ENCODE peak calls at places on chromosomes 7 and 10, in six cellular contexts. B is HCT116, N is NT2/D1, Y is K562, A is H1, M is GM12878. S is an unnamed sample.

GRCh38 chr10:122019414-122019975 is 30.5 kb downstream of the TACC2 start:
- DNase-seq in B (no peak), N (no peak), Y (no peak), A (peak), M (no peak), S (no peak)

GRCh38 chr10:66349726-66350125 is 576.1 kb upstream of the LRRTM3 start:
- DNase-seq in B (no peak), N (no peak), Y (no peak), A (no peak), M (no peak), S (no peak)

GRCh38 chr7:123763191-123763661 is 14.4 kb upstream of the WASL start:
- DNase-seq in B (no peak), N (no peak), Y (no peak), A (no peak), M (no peak), S (no peak)

GRCh38 chr10:86229378-86229777 is 137.2 kb downstream of the GRID1 start:
- DNase-seq in B (no peak), N (no peak), Y (no peak), A (no peak), M (no peak), S (no peak)

GRCh38 chr10:126022841-126023240 is 126.5 kb downstream of the FANK1 start:
- DNase-seq in B (no peak), N (no peak), Y (no peak), A (no peak), M (no peak), S (no peak)

GRCh38 chr10:71213761-71214440 is 1.5 kb downstream of the UNC5B start:
- DNase-seq in B (no peak), N (no peak), Y (peak), A (no peak), M (no peak), S (no peak)

GRCh38 chr7:921581-922333 is 32.7 kb downstream of the ADAP1 start:
- DNase-seq in B (no peak), N (no peak), Y (no peak), A (no peak), M (no peak), S (no peak)

GRCh38 chr10:89090760-89091455 is 100.3 kb downstream of the FAS start:
- DNase-seq in B (no peak), N (no peak), Y (no peak), A (no peak), M (no peak), S (no peak)

GRCh38 chr7:112081778-112082177 is 124.4 kb downstream of the DOCK4 start:
- DNase-seq in B (no peak), N (no peak), Y (no peak), A (no peak), M (no peak), S (no peak)

GRCh38 chr7:117827861-117828260 is 45.4 kb downstream of the CTTNBP2 start:
- DNase-seq in B (peak), N (no peak), Y (no peak), A (no peak), M (no peak), S (no peak)

GRCh38 chr10:61286695-61287094 is 166.5 kb downstream of the TMEM26 start:
- DNase-seq in B (no peak), N (no peak), Y (no peak), A (no peak), M (peak), S (no peak)

GRCh38 chr7:135917721-135918120 is 59.4 kb downstream of the MTPN start:
- DNase-seq in B (no peak), N (no peak), Y (no peak), A (no peak), M (no peak), S (no peak)

GRCh38 chr7:83005410-83005809 is 157.3 kb downstream of the PCLO start:
- DNase-seq in B (peak), N (peak), Y (no peak), A (no peak), M (no peak), S (no peak)

GRCh38 chr7:94239661-94240234 is 154.9 kb upstream of the COL1A2 start:
- DNase-seq in B (no peak), N (no peak), Y (no peak), A (no peak), M (no peak), S (no peak)

GRCh38 chr10:31395695-31396094 is 76.7 kb downstream of the ZEB1 start:
- DNase-seq in B (no peak), N (no peak), Y (no peak), A (no peak), M (no peak), S (no peak)

GRCh38 chr7:151137841-151138540 is 29.5 kb downstream of the GBX1 start:
- DNase-seq in B (no peak), N (no peak), Y (no peak), A (no peak), M (no peak), S (no peak)

GRCh38 chr7:45923290-45923689 is 2.2 kb upstream of the IGFBP3 start:
- DNase-seq in B (no peak), N (no peak), Y (peak), A (peak), M (no peak), S (peak)

GRCh38 chr10:75191821-75192568 is 18.6 kb upstream of the VDAC2 start:
- DNase-seq in B (no peak), N (no peak), Y (peak), A (no peak), M (no peak), S (peak)
- TF ChIP-seq ZNF274 in B (no peak), N (no peak), Y (no peak), A (no peak), M (no peak), S (no peak)

GRCh38 chr7:104855826-104856225 is 158.2 kb upstream of the KMT2E start:
- DNase-seq in B (no peak), N (no peak), Y (no peak), A (no peak), M (no peak), S (no peak)

GRCh38 chr7:104862719-104863118 is 151.3 kb upstream of the KMT2E start:
- DNase-seq in B (peak), N (no peak), Y (peak), A (peak), M (no peak), S (peak)

GRCh38 chr7:104859754-104860426 is 154.1 kb upstream of the KMT2E start:
- DNase-seq in B (no peak), N (no peak), Y (no peak), A (no peak), M (no peak), S (no peak)

GRCh38 chr7:104861729-104862128 is 152.3 kb upstream of the KMT2E start:
- DNase-seq in B (no peak), N (no peak), Y (no peak), A (no peak), M (no peak), S (no peak)

GRCh38 chr7:104857458-104858425 is 156.3 kb upstream of the KMT2E start:
- DNase-seq in B (no peak), N (no peak), Y (no peak), A (no peak), M (no peak), S (no peak)
- TF ChIP-seq ZNF274 in B (no peak), N (no peak), Y (no peak), A (no peak), M (no peak), S (no peak)

DNA sequence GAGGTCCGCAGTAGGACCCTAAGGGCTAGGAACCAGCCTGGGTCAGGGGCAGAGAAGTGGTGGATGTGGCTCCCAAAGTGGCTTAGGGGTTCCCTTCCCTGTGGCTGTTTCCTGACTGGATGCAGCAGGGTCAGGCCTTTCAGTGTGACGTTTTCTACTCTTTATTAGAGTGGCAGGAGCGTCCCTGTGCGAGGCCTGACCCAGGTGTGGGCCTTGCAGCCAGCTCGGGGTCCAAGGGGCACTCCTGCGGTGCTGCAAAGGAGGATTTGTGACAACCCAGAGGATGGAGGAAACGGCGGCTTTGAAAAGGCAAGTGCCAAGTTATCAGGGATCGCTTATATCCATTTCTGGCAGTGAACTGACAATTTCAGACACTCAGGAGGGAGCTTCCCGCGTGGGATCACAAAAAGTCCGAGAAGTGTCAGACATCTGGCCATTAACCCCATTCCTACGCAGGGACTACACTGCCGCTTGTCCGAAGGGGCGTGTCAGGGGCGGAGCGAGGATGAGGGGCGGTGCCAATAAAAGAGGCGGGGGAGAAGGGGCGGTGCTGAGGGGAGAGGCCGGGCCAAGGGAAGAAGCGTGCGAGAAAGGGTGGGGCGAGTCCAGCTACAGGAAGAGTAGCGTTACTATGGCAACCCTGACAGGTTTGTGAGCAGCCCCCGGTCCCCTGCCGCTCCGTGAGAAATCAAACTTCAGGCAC is 98.8 kb upstream of the ZNF722 start:
- DNase-seq in B (no peak), N (no peak), Y (peak), A (no peak), M (no peak), S (no peak)
- TF ChIP-seq ZNF274 in B (no peak), N (no peak), Y (no peak), A (no peak), M (no peak), S (no peak)

DNA sequence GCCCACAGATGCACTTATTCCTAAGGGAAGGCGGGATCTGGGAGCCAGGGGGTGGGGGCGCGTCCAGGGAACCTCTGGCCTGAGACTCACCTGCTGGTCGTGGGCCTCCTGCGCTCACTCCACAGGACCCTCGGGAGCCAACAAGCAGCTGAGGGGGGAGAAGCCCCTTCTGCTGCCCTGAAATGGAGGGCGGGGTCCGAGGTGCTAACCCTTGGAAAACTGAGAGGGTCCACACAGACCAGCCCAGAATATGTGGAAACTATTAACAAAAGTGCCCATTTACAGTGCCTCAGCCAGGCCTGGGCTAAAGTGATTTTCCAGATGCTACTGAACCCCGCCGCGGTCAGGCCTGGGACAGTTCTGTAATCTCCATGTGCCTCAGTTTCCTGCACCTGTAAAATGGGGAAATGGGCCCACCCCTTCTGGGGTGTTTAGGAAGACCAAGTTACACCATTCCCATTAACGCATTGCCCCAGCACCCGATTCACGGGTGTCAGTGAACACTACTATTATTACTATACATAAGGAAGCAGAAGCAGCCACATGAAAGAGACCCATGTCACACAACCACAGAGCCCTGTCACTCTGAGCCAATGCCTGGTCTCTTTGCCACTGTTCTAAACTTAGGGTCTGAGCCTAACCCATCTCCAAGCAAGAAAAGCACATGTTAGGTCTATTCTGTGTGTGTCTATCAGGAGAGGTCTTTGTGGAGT is 630 bp upstream of the VSTM4 start:
- DNase-seq in B (no peak), N (no peak), Y (no peak), A (no peak), M (no peak), S (no peak)
- TF ChIP-seq ZNF274 in B (no peak), N (no peak), Y (no peak), A (no peak), M (no peak), S (no peak)

GRCh38 chr10:101624526-101625102 is 36.5 kb downstream of the DPCD start:
- DNase-seq in B (no peak), N (no peak), Y (no peak), A (no peak), M (no peak), S (no peak)

GRCh38 chr10:101629781-101630419 is 41.8 kb downstream of the DPCD start:
- DNase-seq in B (no peak), N (no peak), Y (no peak), A (no peak), M (no peak), S (no peak)

GRCh38 chr10:101630420-101630920 is 42.3 kb downstream of the DPCD start:
- DNase-seq in B (no peak), N (no peak), Y (no peak), A (no peak), M (no peak), S (peak)

GRCh38 chr10:101623528-101623927 is 35.4 kb downstream of the DPCD start:
- DNase-seq in B (no peak), N (no peak), Y (no peak), A (no peak), M (no peak), S (no peak)

DNA sequence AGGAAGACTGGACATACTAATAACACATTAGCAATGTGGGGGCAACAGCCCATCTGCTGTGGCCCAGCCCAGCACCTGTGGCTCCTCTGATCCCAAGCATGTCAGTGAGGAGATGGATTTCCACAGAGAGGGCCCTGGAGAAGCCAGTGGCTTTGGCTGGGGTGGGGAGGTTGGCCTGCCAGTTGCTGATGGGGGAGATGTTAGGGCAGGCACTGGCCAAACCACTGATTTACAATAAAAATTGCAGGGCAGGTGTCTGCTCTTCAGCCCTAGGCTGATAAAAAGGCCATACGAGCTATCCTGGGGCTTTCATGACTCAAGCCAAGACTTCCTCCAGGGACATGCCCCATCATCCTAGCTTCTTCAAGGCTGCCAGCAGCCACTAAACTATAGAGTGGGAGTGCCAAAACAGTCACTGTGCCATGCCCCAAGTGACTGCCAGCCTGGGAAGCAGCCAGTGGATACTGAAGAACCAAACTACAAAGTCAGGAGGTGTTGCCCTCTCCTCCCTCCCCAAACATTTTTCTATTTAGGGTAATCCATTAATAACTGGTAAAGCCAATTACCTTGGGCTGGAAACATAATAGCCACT is 37.8 kb downstream of the DPCD start:
- DNase-seq in B (no peak), N (no peak), Y (no peak), A (no peak), M (no peak), S (no peak)
- TF ChIP-seq ZNF274 in B (no peak), N (no peak), Y (no peak), A (no peak), M (no peak), S (no peak)

GRCh38 chr10:15442056-15442455 is 71.0 kb upstream of the FAM171A1 start:
- DNase-seq in B (no peak), N (no peak), Y (peak), A (no peak), M (no peak), S (no peak)

GRCh38 chr10:15439381-15439837 is 68.3 kb upstream of the FAM171A1 start:
- DNase-seq in B (no peak), N (peak), Y (peak), A (no peak), M (no peak), S (peak)

GRCh38 chr10:15440204-15440711 is 69.2 kb upstream of the FAM171A1 start:
- DNase-seq in B (no peak), N (no peak), Y (peak), A (no peak), M (no peak), S (no peak)

GRCh38 chr10:15444105-15445021 is 73.3 kb upstream of the FAM171A1 start:
- DNase-seq in B (no peak), N (no peak), Y (peak), A (no peak), M (no peak), S (no peak)
- TF ChIP-seq ZNF274 in B (no peak), N (no peak), Y (no peak), A (no peak), M (no peak), S (no peak)

DNA sequence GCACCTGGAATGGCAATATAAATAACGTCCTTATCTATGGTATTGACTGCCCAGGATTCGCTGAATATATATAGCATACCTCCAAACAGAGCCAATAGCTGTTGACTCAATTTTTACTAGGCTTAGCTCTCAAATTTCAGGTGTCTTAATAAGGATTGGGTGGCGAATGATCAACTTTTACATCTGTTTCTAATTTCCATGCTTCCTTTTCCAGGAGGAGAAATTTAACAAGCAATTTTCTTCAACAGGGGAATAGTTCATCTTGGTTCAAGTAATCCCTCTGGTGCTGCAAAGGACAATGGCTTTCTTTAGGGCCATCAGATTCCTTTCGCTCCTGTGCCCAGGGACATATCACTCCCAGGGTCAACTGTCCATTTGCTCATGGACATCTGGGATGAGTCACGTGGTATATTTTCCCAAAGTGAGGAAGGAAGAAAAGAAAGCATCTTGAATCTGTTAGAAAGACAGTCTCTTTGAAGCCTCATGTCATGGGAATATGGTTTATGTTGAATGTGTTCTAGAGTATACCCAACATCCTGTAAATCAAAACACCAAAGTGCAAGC is 313.3 kb downstream of the FRMD4A start:
- DNase-seq in B (no peak), N (no peak), Y (no peak), A (no peak), M (no peak), S (no peak)
- TF ChIP-seq ZNF274 in B (no peak), N (no peak), Y (no peak), A (no peak), M (no peak), S (no peak)